ENCODE peak calls at places on chromosomes 12 and 14, in eight cellular contexts. One of them, this sample, is unnamed.

GRCh38 chr14:69392481-69392880 is 5.6 kb downstream of the ERH start:
- DNase-seq in activated T-helper 1 cell treated with anti-CD3 and anti-CD28 coated beads, Interleukin-2, amount 50 U/mL, for 16 hours: no peak
- DNase-seq in T-helper 2 cell: no peak
- DNase-seq in ACHN: no peak
- DNase-seq in Calu3: no peak
- DNase-seq in memory B cell: no peak
- DNase-seq in Right ventricle myocardium inferior: no peak
- DNase-seq in OCI-LY7: no peak
- DNase-seq in this sample: no peak

GRCh38 chr12:56840922-56841321 is 77.8 kb downstream of the HSD17B6 start:
- DNase-seq in activated T-helper 1 cell treated with anti-CD3 and anti-CD28 coated beads, Interleukin-2, amount 50 U/mL, for 16 hours: no peak
- DNase-seq in T-helper 2 cell: no peak
- DNase-seq in ACHN: peak
- DNase-seq in Calu3: no peak
- DNase-seq in memory B cell: no peak
- DNase-seq in Right ventricle myocardium inferior: no peak
- DNase-seq in OCI-LY7: no peak
- DNase-seq in this sample: no peak

GRCh38 chr12:116094475-116094874 is 183.0 kb downstream of the MED13L start:
- DNase-seq in activated T-helper 1 cell treated with anti-CD3 and anti-CD28 coated beads, Interleukin-2, amount 50 U/mL, for 16 hours: no peak
- DNase-seq in T-helper 2 cell: no peak
- DNase-seq in ACHN: no peak
- DNase-seq in Calu3: no peak
- DNase-seq in memory B cell: no peak
- DNase-seq in Right ventricle myocardium inferior: no peak
- DNase-seq in OCI-LY7: no peak
- DNase-seq in this sample: no peak

GRCh38 chr14:34614638-34615037 is 15.3 kb downstream of the SNX6 start:
- DNase-seq in activated T-helper 1 cell treated with anti-CD3 and anti-CD28 coated beads, Interleukin-2, amount 50 U/mL, for 16 hours: no peak
- DNase-seq in T-helper 2 cell: no peak
- DNase-seq in ACHN: no peak
- DNase-seq in Calu3: no peak
- DNase-seq in memory B cell: no peak
- DNase-seq in Right ventricle myocardium inferior: no peak
- DNase-seq in OCI-LY7: no peak
- DNase-seq in this sample: no peak

GRCh38 chr14:92037989-92038388 is 1.9 kb downstream of the TRIP11 start:
- DNase-seq in activated T-helper 1 cell treated with anti-CD3 and anti-CD28 coated beads, Interleukin-2, amount 50 U/mL, for 16 hours: no peak
- DNase-seq in T-helper 2 cell: no peak
- DNase-seq in ACHN: no peak
- DNase-seq in Calu3: no peak
- DNase-seq in memory B cell: no peak
- DNase-seq in Right ventricle myocardium inferior: no peak
- DNase-seq in OCI-LY7: no peak
- DNase-seq in this sample: no peak

GRCh38 chr12:52585951-52586350 is 12.3 kb upstream of the KRT74 start:
- DNase-seq in activated T-helper 1 cell treated with anti-CD3 and anti-CD28 coated beads, Interleukin-2, amount 50 U/mL, for 16 hours: peak
- DNase-seq in T-helper 2 cell: peak
- DNase-seq in ACHN: no peak
- DNase-seq in Calu3: no peak
- DNase-seq in memory B cell: no peak
- DNase-seq in Right ventricle myocardium inferior: no peak
- DNase-seq in OCI-LY7: no peak
- DNase-seq in this sample: no peak

GRCh38 chr12:118429703-118430383 is 53.5 kb downstream of the SUDS3 start:
- DNase-seq in activated T-helper 1 cell treated with anti-CD3 and anti-CD28 coated beads, Interleukin-2, amount 50 U/mL, for 16 hours: no peak
- DNase-seq in T-helper 2 cell: no peak
- DNase-seq in ACHN: no peak
- DNase-seq in Calu3: no peak
- DNase-seq in memory B cell: no peak
- DNase-seq in Right ventricle myocardium inferior: no peak
- DNase-seq in OCI-LY7: no peak
- DNase-seq in this sample: no peak

GRCh38 chr14:72243894-72244293 is 311.7 kb downstream of the RGS6 start:
- DNase-seq in activated T-helper 1 cell treated with anti-CD3 and anti-CD28 coated beads, Interleukin-2, amount 50 U/mL, for 16 hours: no peak
- DNase-seq in T-helper 2 cell: no peak
- DNase-seq in ACHN: no peak
- DNase-seq in Calu3: no peak
- DNase-seq in memory B cell: no peak
- DNase-seq in Right ventricle myocardium inferior: no peak
- DNase-seq in OCI-LY7: no peak
- DNase-seq in this sample: no peak

GRCh38 chr12:114508529-114509129 is 102.7 kb upstream of the TBX5 start:
- DNase-seq in activated T-helper 1 cell treated with anti-CD3 and anti-CD28 coated beads, Interleukin-2, amount 50 U/mL, for 16 hours: peak
- DNase-seq in T-helper 2 cell: peak
- DNase-seq in ACHN: peak
- DNase-seq in Calu3: peak
- DNase-seq in memory B cell: peak
- DNase-seq in Right ventricle myocardium inferior: no peak
- DNase-seq in OCI-LY7: peak
- DNase-seq in this sample: peak

GRCh38 chr14:71437870-71438269 is 494.4 kb upstream of the RGS6 start:
- DNase-seq in activated T-helper 1 cell treated with anti-CD3 and anti-CD28 coated beads, Interleukin-2, amount 50 U/mL, for 16 hours: no peak
- DNase-seq in T-helper 2 cell: no peak
- DNase-seq in ACHN: no peak
- DNase-seq in Calu3: no peak
- DNase-seq in memory B cell: no peak
- DNase-seq in Right ventricle myocardium inferior: no peak
- DNase-seq in OCI-LY7: no peak
- DNase-seq in this sample: no peak

GRCh38 chr14:54813081-54813480 is 89.5 kb downstream of the GCH1 start:
- DNase-seq in activated T-helper 1 cell treated with anti-CD3 and anti-CD28 coated beads, Interleukin-2, amount 50 U/mL, for 16 hours: no peak
- DNase-seq in T-helper 2 cell: no peak
- DNase-seq in ACHN: no peak
- DNase-seq in Calu3: no peak
- DNase-seq in memory B cell: no peak
- DNase-seq in Right ventricle myocardium inferior: no peak
- DNase-seq in OCI-LY7: no peak
- DNase-seq in this sample: no peak

GRCh38 chr12:64102339-64102738 is 119.8 kb downstream of the KICS2 start:
- DNase-seq in activated T-helper 1 cell treated with anti-CD3 and anti-CD28 coated beads, Interleukin-2, amount 50 U/mL, for 16 hours: no peak
- DNase-seq in T-helper 2 cell: no peak
- DNase-seq in ACHN: no peak
- DNase-seq in Calu3: no peak
- DNase-seq in memory B cell: no peak
- DNase-seq in Right ventricle myocardium inferior: no peak
- DNase-seq in OCI-LY7: no peak
- DNase-seq in this sample: no peak

GRCh38 chr12:15754233-15754632 is 35.0 kb downstream of the EPS8 start:
- DNase-seq in activated T-helper 1 cell treated with anti-CD3 and anti-CD28 coated beads, Interleukin-2, amount 50 U/mL, for 16 hours: no peak
- DNase-seq in T-helper 2 cell: no peak
- DNase-seq in ACHN: no peak
- DNase-seq in Calu3: no peak
- DNase-seq in memory B cell: no peak
- DNase-seq in Right ventricle myocardium inferior: no peak
- DNase-seq in OCI-LY7: no peak
- DNase-seq in this sample: no peak

GRCh38 chr14:104641753-104642539 is 37.4 kb upstream of the TMEM179 start:
- DNase-seq in activated T-helper 1 cell treated with anti-CD3 and anti-CD28 coated beads, Interleukin-2, amount 50 U/mL, for 16 hours: no peak
- DNase-seq in T-helper 2 cell: no peak
- DNase-seq in ACHN: no peak
- DNase-seq in Calu3: no peak
- DNase-seq in memory B cell: no peak
- DNase-seq in Right ventricle myocardium inferior: no peak
- DNase-seq in OCI-LY7: no peak
- DNase-seq in this sample: no peak

GRCh38 chr12:123992118-123992825 is 19.3 kb downstream of the ZNF664 start:
- DNase-seq in activated T-helper 1 cell treated with anti-CD3 and anti-CD28 coated beads, Interleukin-2, amount 50 U/mL, for 16 hours: no peak
- DNase-seq in T-helper 2 cell: no peak
- DNase-seq in ACHN: no peak
- DNase-seq in Calu3: no peak
- DNase-seq in memory B cell: no peak
- DNase-seq in Right ventricle myocardium inferior: no peak
- DNase-seq in OCI-LY7: no peak
- DNase-seq in this sample: no peak

GRCh38 chr14:90382491-90383125 is 14.2 kb upstream of the CALM1 start:
- DNase-seq in activated T-helper 1 cell treated with anti-CD3 and anti-CD28 coated beads, Interleukin-2, amount 50 U/mL, for 16 hours: peak
- DNase-seq in T-helper 2 cell: peak
- DNase-seq in ACHN: peak
- DNase-seq in Calu3: peak
- DNase-seq in memory B cell: peak
- DNase-seq in Right ventricle myocardium inferior: peak
- DNase-seq in OCI-LY7: peak
- DNase-seq in this sample: peak